ENCODE peak calls at places on chromosome 14, in eight cellular contexts. M, Q, O, K, C, R, P and Z are unnamed samples.
A peak's percentile ranks its signal among the peaks of the same experiment; 100 is the strongest.

GRCh38 chr14:105588236-105588860 is 62.0 kb downstream of the TMEM121 start:
- DNase-seq in M (no peak), Q (no peak), O (no peak), K (no peak), C (no peak), R (no peak), P (no peak), Z (no peak)

GRCh38 chr14:93748208-93749080 is 39.8 kb downstream of the PRIMA1 start:
- DNase-seq in M (no peak), Q (no peak), O (no peak), K (no peak), C (no peak), R (no peak), P (no peak), Z (no peak)

GRCh38 chr14:31961881-31962280 is 115.2 kb upstream of the ARHGAP5 start:
- DNase-seq in M (no peak), Q (no peak), O (no peak), K (no peak), C (no peak), R (no peak), P (no peak), Z (no peak)

GRCh38 chr14:68792830-68793733 is at the start of gene ZFP36L1:
- DNase-seq in M (peak; percentile 98), Q (peak; percentile 97), O (peak; percentile 95), K (peak; percentile 95), C (peak; percentile 79), R (peak; percentile 96), P (peak; percentile 94), Z (peak; percentile 96)

GRCh38 chr14:24982472-24983155 is 67.3 kb downstream of the STXBP6 start:
- DNase-seq in M (no peak), Q (peak; percentile 69), O (no peak), K (peak; percentile 97), C (no peak), R (no peak), P (no peak), Z (no peak)

GRCh38 chr14:104390221-104390931 is 189.2 kb upstream of the C14orf180 start:
- DNase-seq in M (no peak), Q (no peak), O (no peak), K (no peak), C (no peak), R (peak; percentile 6), P (no peak), Z (peak; percentile 18)

GRCh38 chr14:54643696-54644176 is 76.8 kb downstream of the SAMD4A start:
- DNase-seq in M (no peak), Q (no peak), O (no peak), K (no peak), C (no peak), R (no peak), P (no peak), Z (no peak)

GRCh38 chr14:51258788-51259187 is 18.7 kb downstream of the TMX1 start:
- DNase-seq in M (no peak), Q (no peak), O (no peak), K (no peak), C (no peak), R (no peak), P (no peak), Z (no peak)

GRCh38 chr14:56005580-56006053 is 112.6 kb upstream of the PELI2 start:
- DNase-seq in M (no peak), Q (no peak), O (no peak), K (peak; percentile 4), C (no peak), R (no peak), P (no peak), Z (no peak)